ENCODE peak calls at places on chromosome 22, in four cellular contexts. Y is CD8-positive, alpha-beta T cell; E is K562; G is neuronal stem cell. V is an unnamed sample. For H3K4me1 and H3K9me3, the result is how much of the 10 kb centered on the place peaks cover.

GRCh38 chr22:26642465-26643367 is 14.7 kb upstream of the MIAT start:
- DNase-seq in Y (peak), E (peak), G (no peak), V (peak)

GRCh38 chr22:31958625-31959239 is 14.4 kb downstream of the YWHAH start:
- DNase-seq in Y (no peak), E (no peak), G (no peak), V (no peak)

GRCh38 chr22:29139965-29140782 is 65.5 kb upstream of the EMID1 start:
- DNase-seq in Y (no peak), E (no peak), G (no peak), V (no peak)

GRCh38 chr22:43008509-43008908 is 6.4 kb downstream of the PACSIN2 start:
- DNase-seq in Y (no peak), E (no peak), G (no peak), V (no peak)

GRCh38 chr22:30332551-30332950 is 5.8 kb upstream of the TBC1D10A start:
- DNase-seq in Y (no peak), E (no peak), G (no peak), V (no peak)

GRCh38 chr22:28015676-28016601 is 96.9 kb upstream of the PITPNB start:
- DNase-seq in Y (no peak), E (no peak), G (no peak), V (no peak)

GRCh38 chr22:42214625-42215415 is 55.6 kb downstream of the TCF20 start:
- DNase-seq in Y (no peak), E (no peak), G (no peak), V (no peak)

GRCh38 chr22:29477919-29478318 is 2.1 kb upstream of the NEFH start:
- DNase-seq in Y (no peak), E (peak), G (no peak), V (no peak)

GRCh38 chr22:42970029-42970428 is 44.9 kb downstream of the PACSIN2 start:
- DNase-seq in Y (no peak), E (no peak), G (no peak), V (no peak)

GRCh38 chr22:20251491-20251890 is 16.6 kb downstream of the RTN4R start:
- DNase-seq in Y (no peak), E (no peak), G (no peak), V (no peak)

GRCh38 chr22:26906464-26906863 is 249.1 kb downstream of the MIAT start:
- DNase-seq in Y (no peak), E (no peak), G (no peak), V (no peak)

GRCh38 chr22:44889233-44889878 is 120.4 kb downstream of the PHF21B start:
- DNase-seq in Y (no peak), E (peak), G (no peak), V (no peak)

GRCh38 chr22:30315962-30316576 is 10.7 kb downstream of the TBC1D10A start:
- DNase-seq in Y (no peak), E (no peak), G (no peak), V (no peak)

GRCh38 chr22:36395922-36396321 is 8.2 kb upstream of the MYH9 start:
- DNase-seq in Y (no peak), E (no peak), G (no peak), V (no peak)

GRCh38 chr22:30371321-30371720 is 14.5 kb downstream of the CCDC157 start:
- DNase-seq in Y (no peak), E (no peak), G (no peak), V (no peak)

GRCh38 chr22:44355688-44356070 is 42.9 kb upstream of the SHISAL1 start:
- DNase-seq in Y (no peak), E (no peak), G (no peak), V (no peak)

GRCh38 chr22:19146215-19146968 is 1.9 kb upstream of the ESS2 start:
- DNase-seq in Y (no peak), E (peak), G (no peak), V (no peak)

GRCh38 chr22:38870791-38871359 is 1.1 kb downstream of the CBX6 start:
- DNase-seq in Y (no peak), E (no peak), G (no peak), V (no peak)

GRCh38 chr22:26812731-26813130 is 155.3 kb downstream of the MIAT start:
- DNase-seq in Y (no peak), E (no peak), G (no peak), V (no peak)

GRCh38 chr22:30654361-30654760 is 13.3 kb downstream of the DUSP18 start:
- DNase-seq in Y (no peak), E (no peak), G (no peak), V (no peak)

GRCh38 chr22:42437488-42438292 is 5.5 kb upstream of the NFAM1 start:
- DNase-seq in Y (peak), E (peak), G (peak), V (peak)

GRCh38 chr22:29116397-29117123 is 43.7 kb downstream of the KREMEN1 start:
- DNase-seq in Y (no peak), E (no peak), G (no peak), V (no peak)

GRCh38 chr22:39256979-39257378 is 12.2 kb upstream of the PDGFB start:
- DNase-seq in Y (no peak), E (no peak), G (no peak), V (no peak)

GRCh38 chr22:38957046-38957770 is at the start of gene APOBEC3A:
- DNase-seq in Y (no peak), E (no peak), G (no peak), V (no peak)

GRCh38 chr22:28105396-28105795 is 186.3 kb upstream of the PITPNB start:
- DNase-seq in Y (no peak), E (no peak), G (no peak), V (no peak)

GRCh38 chr22:17072877-17073276 is 11.9 kb upstream of the IL17RA start:
- DNase-seq in Y (no peak), E (no peak), G (no peak), V (no peak)

GRCh38 chr22:30097861-30098260 is 17.6 kb downstream of the HORMAD2 start:
- DNase-seq in Y (no peak), E (no peak), G (no peak), V (no peak)

DNA sequence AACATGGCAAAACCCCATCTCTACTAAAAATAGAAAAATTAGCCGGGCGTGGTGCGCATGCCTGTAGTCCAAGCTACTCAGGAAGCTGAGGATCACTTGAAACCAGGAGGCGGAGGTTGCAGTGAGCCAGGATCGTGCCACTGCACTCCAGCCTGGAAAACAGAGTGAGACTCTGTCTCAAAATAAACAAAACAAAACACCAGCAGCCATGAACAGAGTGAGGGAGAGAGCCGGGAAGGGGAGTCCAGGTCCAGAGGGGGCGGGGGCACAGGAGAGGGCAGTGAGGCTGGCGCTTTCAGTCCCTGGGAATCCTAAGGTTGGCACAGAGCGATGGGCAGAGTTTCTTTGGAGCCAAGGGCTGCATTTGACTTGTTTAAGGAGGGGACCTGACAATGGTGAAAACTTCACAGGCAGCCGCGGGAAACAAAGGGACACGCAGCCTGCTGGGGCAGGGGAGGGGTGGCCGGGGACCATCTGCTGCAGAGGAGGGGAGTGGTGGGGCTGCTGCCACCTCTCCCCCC is 2.5 kb downstream of the MFNG start:
- DNase-seq in Y (no peak), E (no peak), G (no peak), V (no peak)
- H3K4me1 ChIP-seq in Y (half or more), E (under half), G (under half), V (under half)

DNA sequence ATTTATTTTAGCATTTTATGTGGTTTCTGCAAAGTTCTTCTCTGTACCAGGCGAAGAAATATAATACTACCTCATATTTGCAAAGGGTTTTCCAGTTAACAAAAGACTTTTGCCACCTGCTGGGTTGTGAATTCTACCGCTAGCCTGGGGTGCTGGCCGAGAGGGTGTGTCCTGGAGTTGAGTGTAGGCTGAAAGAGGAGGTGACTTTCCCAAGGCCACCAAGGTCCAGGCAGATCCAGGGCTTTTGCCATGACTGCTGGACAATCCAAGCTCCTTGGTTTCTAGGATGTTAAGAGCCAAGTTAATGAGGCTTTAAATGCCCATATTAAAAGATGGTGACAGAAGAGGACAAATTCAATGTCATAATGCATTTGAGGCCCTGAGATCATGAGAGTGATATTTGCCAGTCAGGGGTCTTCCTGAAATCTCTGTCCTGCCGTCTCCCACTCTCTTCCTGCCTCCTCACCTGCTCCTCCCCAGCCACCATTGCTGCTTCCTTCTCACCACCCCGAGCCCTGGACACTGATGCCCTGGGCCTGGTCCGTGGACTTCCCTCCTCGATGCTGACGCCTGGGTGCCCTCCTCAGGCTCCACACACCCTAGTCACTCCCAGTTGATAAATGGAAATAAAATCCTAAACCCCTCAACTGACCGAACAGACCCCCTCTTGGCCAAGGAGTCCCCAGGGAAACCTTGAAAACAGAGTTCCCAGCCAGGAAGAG is 825.6 kb downstream of the TBC1D22A start:
- DNase-seq in Y (no peak), E (no peak), G (no peak), V (no peak)
- H3K9me3 ChIP-seq in Y (under half), E (under half), G (under half), V (under half)

DNA sequence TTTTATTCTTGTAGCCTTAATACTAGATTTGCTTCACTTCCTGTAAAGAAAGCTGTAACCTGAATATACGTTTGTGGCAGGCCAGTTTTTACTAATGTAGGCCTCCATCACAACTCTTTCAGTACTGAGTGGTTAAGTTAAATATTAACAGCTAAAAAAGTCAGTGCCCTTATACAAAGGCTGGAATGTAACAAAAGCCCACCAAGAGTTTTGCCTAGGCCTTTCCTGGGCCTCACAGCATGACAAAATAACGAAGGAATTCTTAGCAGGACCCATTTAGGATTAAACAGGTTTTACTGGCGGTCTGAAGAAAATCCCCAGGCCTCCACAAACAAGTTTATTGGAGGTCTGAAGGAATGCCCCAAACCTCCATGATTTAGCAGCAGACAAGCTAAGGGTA is 43.7 kb downstream of the PIWIL3 start:
- DNase-seq in Y (no peak), E (no peak), G (no peak), V (no peak)
- H3K4me1 ChIP-seq in Y (under half), E (under half), G (under half), V (under half)

GRCh38 chr22:49353185-49353584 is 474.5 kb downstream of the BRD1 start:
- DNase-seq in Y (no peak), E (no peak), G (no peak), V (no peak)
- H3K9me3 ChIP-seq in Y (under half), E (under half), G (under half), V (under half)

GRCh38 chr22:46072030-46072881 is 78.1 kb upstream of the PPARA start:
- DNase-seq in Y (no peak), E (no peak), G (no peak), V (peak)

GRCh38 chr22:46075764-46076531 is 74.4 kb upstream of the PPARA start:
- DNase-seq in Y (no peak), E (no peak), G (no peak), V (no peak)

GRCh38 chr22:46074771-46075551 is 75.4 kb upstream of the PPARA start:
- DNase-seq in Y (no peak), E (no peak), G (no peak), V (no peak)

GRCh38 chr22:46072981-46073682 is 77.2 kb upstream of the PPARA start:
- DNase-seq in Y (no peak), E (no peak), G (no peak), V (no peak)

DNA sequence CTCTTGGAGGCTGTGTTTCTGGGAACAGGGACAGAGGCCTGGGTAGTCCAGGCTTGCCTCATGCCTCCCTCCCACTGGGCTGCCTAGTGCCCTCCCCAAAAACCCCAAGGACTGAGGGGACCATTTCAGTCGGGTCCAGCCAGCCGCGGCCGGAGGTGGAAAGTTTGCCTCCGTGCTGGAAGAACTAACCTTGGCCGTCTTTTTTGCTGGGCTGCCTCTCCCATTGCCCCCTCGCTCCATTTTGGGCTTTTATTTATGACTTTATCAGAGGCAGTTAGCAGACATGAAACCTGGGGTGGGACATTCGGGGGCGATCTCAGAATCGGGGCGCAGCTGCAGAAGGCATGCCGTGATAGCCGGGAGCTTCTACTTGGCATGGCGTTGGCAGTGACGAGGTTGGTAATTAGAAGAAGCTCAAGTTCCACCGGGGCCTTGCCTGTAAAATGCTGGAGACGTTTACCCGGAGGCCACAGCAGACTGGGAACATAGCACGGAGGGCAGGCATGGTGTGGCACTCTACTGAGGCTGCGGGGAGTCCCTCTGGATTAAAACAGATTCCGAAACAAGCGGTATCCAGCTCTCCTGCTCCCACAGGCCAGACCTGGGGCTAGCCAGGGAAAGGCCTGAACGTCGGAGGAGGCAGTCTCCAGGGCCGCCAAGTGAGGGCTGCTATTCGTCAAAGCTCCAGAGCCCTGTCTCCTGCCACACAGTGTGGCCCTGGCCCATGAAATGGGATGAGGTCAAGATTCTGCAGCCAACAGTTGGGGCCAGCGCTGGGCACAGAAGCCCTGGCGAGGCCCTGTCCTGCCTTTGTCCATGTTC is 76.4 kb upstream of the PPARA start:
- DNase-seq in Y (no peak), E (no peak), G (no peak), V (no peak)
- H3K4me1 ChIP-seq in Y (under half), E (under half), G (under half), V (under half)

DNA sequence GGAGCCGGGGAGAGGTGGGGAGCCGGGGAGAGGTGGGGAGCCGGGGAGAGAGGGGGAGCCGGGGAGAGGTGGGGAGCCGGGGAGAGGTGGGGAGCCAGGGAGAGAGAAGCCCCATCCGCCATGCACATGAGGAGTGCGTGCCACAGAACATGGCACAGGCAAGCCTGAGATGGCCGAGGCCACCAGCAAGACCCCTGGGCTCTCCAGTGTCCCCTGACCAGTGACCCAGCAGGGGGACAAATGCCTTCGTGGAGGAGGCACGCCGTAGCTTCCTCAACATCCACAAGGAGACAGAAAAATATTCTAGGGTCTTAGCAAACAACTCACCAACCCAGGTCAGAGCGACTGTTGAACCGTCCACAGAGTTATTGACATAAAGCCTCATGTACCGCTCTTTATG is 618.8 kb downstream of the TBC1D22A start:
- DNase-seq in Y (no peak), E (no peak), G (no peak), V (no peak)
- H3K9me3 ChIP-seq in Y (under half), E (under half), G (under half), V (under half)

GRCh38 chr22:46033256-46034200 is 56.6 kb upstream of the WNT7B start:
- DNase-seq in Y (no peak), E (no peak), G (no peak), V (no peak)
- H3K4me1 ChIP-seq in Y (under half), E (under half), G (under half), V (under half)

DNA sequence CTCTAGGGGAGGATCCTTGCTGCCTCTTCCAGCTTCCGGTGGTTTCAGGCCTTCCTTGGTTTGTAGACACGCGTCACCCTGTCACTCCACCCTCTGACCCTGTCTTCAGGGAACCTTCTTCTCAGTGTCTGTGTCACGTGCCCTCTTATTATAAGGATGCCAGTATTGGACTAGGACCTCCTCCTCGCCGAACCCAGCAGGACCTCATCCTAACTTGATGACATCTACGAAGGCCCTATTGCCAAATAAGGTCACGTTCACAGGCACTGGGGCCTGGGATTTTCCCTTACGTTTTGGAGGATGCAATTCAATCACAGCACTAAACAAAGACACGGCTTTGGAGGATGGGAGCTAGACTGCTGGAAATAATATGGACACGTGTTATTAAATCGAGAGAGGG is 408.7 kb downstream of the BRD1 start:
- DNase-seq in Y (no peak), E (no peak), G (no peak), V (no peak)
- H3K9me3 ChIP-seq in Y (under half), E (under half), G (under half), V (under half)